ENCODE peak calls at places on chromosome 4, in five cellular contexts. L is effector memory CD4-positive, alpha-beta T cell; V is foreskin fibroblast; P is choroid plexus epithelial cell; J is A549. X is an unnamed sample.

GRCh38 chr4:132065940-132066495 is 1083.1 kb upstream of the PCDH10 start:
- DNase-seq in J (no peak), V (peak), P (peak), L (no peak), X (no peak)

GRCh38 chr4:56976878-56977320 is 507 bp downstream of the NOA1 start:
- DNase-seq in P (peak), V (peak), L (peak), J (peak), X (peak)

GRCh38 chr4:77052352-77052751 is 23.4 kb downstream of the CCNI start:
- DNase-seq in V (peak), J (no peak), P (peak), L (peak), X (peak)

GRCh38 chr4:145545538-145546224 is 64.0 kb downstream of the SMAD1 start:
- DNase-seq in P (peak), J (peak), L (no peak), V (peak), X (no peak)

GRCh38 chr4:64539234-64539849 is 130.1 kb upstream of the TECRL start:
- DNase-seq in V (peak), J (peak), L (no peak), P (peak), X (no peak)

GRCh38 chr4:991451-992296 is 1.5 kb downstream of the SLC26A1 start:
- DNase-seq in J (no peak), P (no peak), L (no peak), V (no peak), X (no peak)

GRCh38 chr4:2251795-2252529 is 9.9 kb downstream of the MXD4 start:
- DNase-seq in L (no peak), V (no peak), J (no peak), P (no peak), X (no peak)

GRCh38 chr4:98166025-98166730 is 22.9 kb upstream of the STPG2 start:
- DNase-seq in L (no peak), P (peak), V (peak), J (peak), X (no peak)

GRCh38 chr4:8227201-8227770 is 28.2 kb downstream of the SH3TC1 start:
- DNase-seq in J (no peak), L (no peak), P (no peak), V (no peak), X (no peak)

DNA sequence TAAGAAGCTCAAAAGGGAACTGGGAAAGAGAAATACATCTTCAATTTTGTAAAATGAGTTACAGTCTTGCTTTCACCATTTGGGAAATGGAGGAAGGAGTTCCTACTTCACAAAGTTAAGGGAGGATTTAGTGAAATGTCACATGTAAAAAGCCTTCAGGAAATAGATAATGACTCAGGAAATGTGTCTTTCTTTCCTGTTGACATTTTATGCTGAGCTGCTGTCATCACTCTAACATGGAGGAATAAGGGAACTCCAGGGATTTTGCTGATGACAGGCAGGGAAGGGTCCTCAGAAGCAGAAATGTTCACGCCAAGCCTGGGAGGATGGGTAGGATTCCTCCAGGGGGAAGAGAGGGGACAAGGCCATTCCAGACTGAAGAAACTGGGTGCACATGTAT is 251.1 kb downstream of the USP46 start:
- DNase-seq in V (no peak), P (no peak), J (no peak), L (no peak), X (no peak)
- H3K4me3 ChIP-seq in V (no peak), P (no peak), J (no peak), L (no peak), X (no peak)

GRCh38 chr4:188454573-188454972 is 315.3 kb downstream of the TRIML1 start:
- DNase-seq in L (no peak), V (no peak), J (no peak), P (no peak), X (no peak)

GRCh38 chr4:188452097-188452496 is 312.9 kb downstream of the TRIML1 start:
- DNase-seq in V (no peak), L (no peak), J (no peak), P (no peak), X (no peak)

GRCh38 chr4:188455353-188455752 is 316.1 kb downstream of the TRIML1 start:
- DNase-seq in P (peak), L (no peak), J (no peak), V (no peak), X (no peak)
- H3K4me3 ChIP-seq in P (peak), L (no peak), J (no peak), V (no peak), X (no peak)

GRCh38 chr4:176790398-176790797 is 2.3 kb downstream of the VEGFC start:
- DNase-seq in P (no peak), L (no peak), V (no peak), J (no peak), X (no peak)
- H3K4me3 ChIP-seq in P (peak), L (no peak), V (peak), J (peak), X (no peak)

GRCh38 chr4:54099959-54100606 is at the start of gene GSX2:
- DNase-seq in V (peak), J (no peak), P (no peak), L (no peak), X (no peak)

GRCh38 chr4:54100607-54101189 is 735 bp downstream of the GSX2 start:
- DNase-seq in P (no peak), V (peak), L (no peak), J (no peak), X (no peak)

GRCh38 chr4:54103190-54103574 is 3.2 kb downstream of the GSX2 start:
- DNase-seq in L (no peak), P (peak), J (no peak), V (peak), X (no peak)

GRCh38 chr4:54102747-54103146 is 2.8 kb downstream of the GSX2 start:
- DNase-seq in L (no peak), J (no peak), P (no peak), V (no peak), X (no peak)

DNA sequence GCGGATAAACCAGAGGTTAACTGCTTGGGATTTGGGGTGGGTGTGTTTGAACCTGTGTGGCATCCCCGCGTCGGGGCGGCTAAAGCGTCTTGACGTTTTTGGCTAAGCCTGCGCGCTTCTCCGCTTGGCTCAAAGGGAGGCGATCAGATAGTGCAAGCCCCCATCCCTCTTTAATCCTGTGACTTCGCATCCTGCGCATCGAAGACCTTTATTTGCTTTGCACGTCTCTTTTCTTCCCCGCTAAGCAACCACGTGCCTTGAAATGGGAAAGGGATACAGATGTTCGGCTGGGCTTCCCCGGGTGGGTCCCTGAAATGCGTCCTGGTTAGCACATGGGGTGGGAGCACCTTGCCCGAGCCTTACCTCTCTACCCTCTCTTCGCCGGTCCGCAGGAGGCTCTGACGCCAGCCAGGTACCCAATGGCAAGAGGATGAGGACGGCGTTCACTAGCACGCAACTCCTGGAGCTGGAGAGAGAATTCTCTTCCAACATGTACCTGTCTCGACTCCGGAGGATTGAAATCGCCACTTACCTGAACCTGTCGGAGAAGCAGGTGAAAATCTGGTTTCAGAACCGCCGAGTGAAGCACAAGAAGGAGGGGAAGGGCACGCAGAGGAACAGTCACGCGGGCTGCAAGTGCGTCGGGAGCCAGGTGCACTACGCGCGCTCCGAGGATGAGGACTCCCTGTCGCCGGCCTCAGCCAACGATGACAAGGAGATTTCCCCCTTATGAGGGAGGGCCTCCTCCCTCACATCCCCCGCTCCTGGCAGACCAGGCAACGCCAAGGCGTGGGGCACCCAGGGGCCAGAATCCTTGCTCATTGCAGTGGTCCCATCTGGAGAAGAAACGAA is 1.5 kb downstream of the GSX2 start:
- DNase-seq in L (no peak), V (no peak), P (no peak), J (no peak), X (no peak)
- H3K4me3 ChIP-seq in L (peak), V (peak), P (no peak), J (peak), X (no peak)

GRCh38 chr4:113355550-113356371 is 306.3 kb downstream of the ANK2 start:
- DNase-seq in P (peak), V (peak), J (no peak), L (peak), X (peak)
- H3K4me3 ChIP-seq in P (no peak), V (no peak), J (no peak), L (peak), X (peak)

GRCh38 chr4:23667659-23668058 is 222.2 kb downstream of the PPARGC1A start:
- DNase-seq in V (no peak), P (no peak), L (no peak), J (no peak), X (no peak)
- H3K4me3 ChIP-seq in V (no peak), P (no peak), L (no peak), J (no peak), X (no peak)